ENCODE peak calls at places on chromosomes 13 and 19, in nine cellular contexts. G is A549, S is heart left ventricle, B is mammary epithelial cell, K is ascending aorta, R is thoracic aorta, W is tibial nerve, T is suprapubic skin, X is mesendoderm. A is an unnamed sample.

GRCh38 chr19:18429717-18430416 is 8.1 kb downstream of the ISYNA1 start:
- DNase-seq in S (no peak), T (no peak), R (no peak), X (peak), G (no peak), W (no peak), K (no peak), B (no peak), A (no peak)

GRCh38 chr19:48480151-48480475 is 10.9 kb downstream of the CYTH2 start:
- DNase-seq in G (no peak), R (no peak), T (no peak), S (peak), W (peak), K (peak), X (no peak), B (no peak), A (peak)

GRCh38 chr13:94595006-94595942 is 678 bp downstream of the TGDS start:
- DNase-seq in B (peak), K (no peak), S (peak), W (no peak), G (no peak), R (no peak), X (peak), T (no peak), A (peak)

GRCh38 chr19:44757057-44757734 is 8.7 kb downstream of the BCL3 start:
- DNase-seq in X (no peak), W (peak), K (peak), T (no peak), S (peak), G (no peak), R (peak), B (no peak), A (peak)

GRCh38 chr19:37988758-37989635 is 82.0 kb downstream of the SIPA1L3 start:
- DNase-seq in G (no peak), S (no peak), X (peak), T (no peak), R (no peak), B (no peak), W (no peak), K (no peak), A (no peak)

GRCh38 chr19:46428278-46429141 is at the start of gene PNMA8C:
- DNase-seq in X (peak), T (no peak), W (no peak), K (peak), R (peak), B (no peak), S (peak), G (peak), A (peak)

GRCh38 chr13:44854264-44855060 is 134.8 kb downstream of the NUFIP1 start:
- DNase-seq in K (no peak), R (no peak), T (no peak), X (no peak), B (no peak), W (no peak), S (peak), G (no peak), A (peak)

GRCh38 chr13:38656699-38657098 is 30.2 kb upstream of the FREM2 start:
- DNase-seq in T (no peak), G (no peak), K (no peak), R (no peak), S (no peak), W (no peak), B (no peak), X (peak), A (no peak)

GRCh38 chr13:49693191-49693733 is 2.0 kb upstream of the EBPL start:
- DNase-seq in R (no peak), X (no peak), K (no peak), W (no peak), G (peak), B (no peak), T (no peak), S (no peak), A (no peak)

GRCh38 chr13:45770886-45771285 is 68.8 kb downstream of the CBY2 start:
- DNase-seq in B (no peak), W (no peak), R (no peak), S (no peak), G (no peak), K (no peak), X (no peak), T (no peak), A (no peak)

GRCh38 chr19:19064811-19065745 is 1.3 kb downstream of the SLC25A42 start:
- DNase-seq in K (no peak), T (no peak), G (no peak), S (peak), X (no peak), W (no peak), R (no peak), B (no peak), A (no peak)

GRCh38 chr19:50896591-50897190 is 14.5 kb downstream of the KLK4 start:
- DNase-seq in K (no peak), T (no peak), B (peak), R (no peak), G (peak), W (no peak), S (no peak), X (no peak), A (no peak)

GRCh38 chr19:58356236-58356970 is 3.1 kb upstream of the A1BG start:
- DNase-seq in W (no peak), S (no peak), K (no peak), G (no peak), T (no peak), X (no peak), R (no peak), B (peak), A (peak)

GRCh38 chr19:41328157-41328817 is 18.3 kb downstream of the CCDC97 start:
- DNase-seq in X (no peak), W (no peak), B (no peak), K (no peak), G (peak), T (no peak), R (no peak), S (no peak), A (no peak)

GRCh38 chr13:73216381-73216831 is 157.6 kb downstream of the KLF5 start:
- DNase-seq in T (no peak), K (no peak), R (no peak), B (peak), G (no peak), W (no peak), X (no peak), S (no peak), A (no peak)

GRCh38 chr13:22270881-22271280 is 600.0 kb downstream of the FGF9 start:
- DNase-seq in X (no peak), T (no peak), G (no peak), K (no peak), S (no peak), R (no peak), B (no peak), W (no peak), A (no peak)

DNA sequence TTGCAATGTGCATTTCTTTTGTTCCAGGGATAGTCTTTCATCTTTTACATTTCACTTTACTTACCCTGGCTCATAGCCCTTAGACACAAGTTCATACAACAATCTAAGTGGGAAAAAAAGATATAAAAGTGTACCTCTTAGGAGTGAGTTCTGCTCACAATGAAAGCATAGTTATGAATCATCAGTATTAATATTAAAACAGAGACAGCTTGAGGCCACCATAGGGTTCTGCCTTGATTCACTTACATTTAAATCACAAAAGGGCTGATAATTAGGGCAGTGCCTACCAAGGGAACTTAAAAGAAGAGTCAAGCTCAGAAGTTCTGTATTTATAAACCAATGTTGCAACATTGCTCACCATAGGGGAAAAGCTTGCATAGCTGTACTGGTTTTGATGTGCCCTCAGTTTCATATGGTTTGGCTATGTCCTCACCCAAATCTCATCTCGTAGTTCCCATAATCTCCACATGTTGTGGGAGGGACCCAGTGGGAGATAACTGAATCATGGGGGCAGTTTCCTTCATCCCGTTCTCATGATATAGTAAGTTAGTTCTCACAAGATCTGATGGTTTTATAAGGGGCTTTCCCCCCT is 73.7 kb downstream of the TNFRSF19 start:
- DNase-seq in X (no peak), B (no peak), S (no peak), G (no peak), W (no peak), T (no peak), R (no peak), K (no peak), A (no peak)
- H3K27ac ChIP-seq in X (no peak), B (no peak), S (no peak), G (no peak), W (no peak), T (no peak), R (no peak), K (no peak), A (no peak)

DNA sequence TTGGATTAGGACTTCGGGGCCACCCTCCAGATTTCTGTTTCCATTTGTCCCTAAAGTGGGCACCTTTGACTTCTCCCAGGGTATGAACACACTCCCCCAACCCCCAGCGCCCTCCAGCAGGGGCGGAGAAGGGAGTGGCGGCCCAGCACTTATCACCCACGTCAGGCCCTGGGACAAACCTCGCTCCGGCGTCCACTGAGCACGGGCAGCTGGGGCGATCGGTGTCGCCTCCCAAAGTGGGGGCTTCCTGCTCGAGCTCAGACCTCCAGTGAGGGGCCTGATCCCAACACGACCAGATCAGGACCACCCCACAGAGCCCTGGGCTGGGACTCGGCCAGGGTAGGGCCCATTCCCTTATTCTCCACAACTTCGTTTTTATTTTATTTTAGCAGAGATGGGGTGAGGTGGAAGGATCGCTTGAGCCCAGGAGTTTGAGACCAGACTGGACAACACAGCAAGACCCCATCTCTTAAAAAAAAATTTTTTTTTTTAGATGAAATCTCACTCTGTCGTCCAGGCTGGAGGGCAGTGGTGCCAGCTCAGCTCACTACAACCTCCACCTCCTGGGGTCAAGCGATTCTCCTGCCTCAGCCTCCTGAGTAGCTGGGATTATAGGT is 3.7 kb upstream of the TCF3 start:
- DNase-seq in S (peak), X (no peak), G (no peak), T (no peak), R (no peak), W (no peak), K (no peak), B (no peak), A (no peak)
- H3K27ac ChIP-seq in S (no peak), X (no peak), G (no peak), T (no peak), R (no peak), W (no peak), K (no peak), B (no peak), A (no peak)

GRCh38 chr13:23570099-23570926 is at the start of gene TNFRSF19:
- DNase-seq in S (peak), X (peak), G (no peak), R (no peak), B (peak), K (no peak), T (no peak), W (peak), A (no peak)
- H3K27ac ChIP-seq in S (peak), X (no peak), G (no peak), R (no peak), B (no peak), K (no peak), T (peak), W (peak), A (peak)

GRCh38 chr19:29681422-29682235 is 16.4 kb downstream of the PLEKHF1 start:
- DNase-seq in B (no peak), X (no peak), G (no peak), S (peak), W (no peak), K (no peak), T (no peak), R (no peak), A (no peak)

GRCh38 chr19:29679598-29680210 is 14.4 kb downstream of the PLEKHF1 start:
- DNase-seq in X (no peak), K (no peak), T (no peak), W (no peak), R (no peak), S (no peak), G (no peak), B (no peak), A (no peak)

GRCh38 chr19:29680937-29681336 is 15.7 kb downstream of the PLEKHF1 start:
- DNase-seq in T (no peak), G (no peak), K (no peak), R (no peak), X (no peak), W (no peak), S (no peak), B (no peak), A (no peak)

GRCh38 chr19:29678484-29679106 is 13.3 kb downstream of the PLEKHF1 start:
- DNase-seq in G (no peak), W (peak), T (no peak), X (no peak), B (no peak), S (peak), K (no peak), R (no peak), A (peak)

DNA sequence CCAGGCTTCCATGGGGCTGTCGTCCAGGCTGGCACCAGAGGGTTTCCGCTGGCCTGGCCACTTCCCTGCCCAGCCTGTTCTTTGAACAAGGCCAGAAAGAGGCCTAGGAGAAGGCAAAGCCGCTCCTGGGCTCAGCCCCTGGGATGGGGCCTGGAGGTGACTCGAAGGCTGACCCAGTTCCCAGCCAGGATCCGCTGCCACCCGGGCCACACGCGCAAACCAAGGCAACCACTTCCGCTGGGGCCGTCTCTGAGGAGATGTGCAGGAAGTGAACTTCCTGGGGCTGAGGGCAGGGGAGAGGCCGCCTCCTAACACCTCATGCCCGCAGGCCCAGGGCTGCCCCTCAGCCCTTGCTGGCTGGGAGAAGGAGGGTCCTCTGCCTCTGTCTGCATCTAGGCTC is 15.2 kb downstream of the PLEKHF1 start:
- DNase-seq in K (peak), R (no peak), W (no peak), B (no peak), S (no peak), X (no peak), G (no peak), T (no peak), A (peak)
- H3K27ac ChIP-seq in K (peak), R (peak), W (peak), B (no peak), S (peak), X (no peak), G (no peak), T (peak), A (peak)

GRCh38 chr19:3674784-3675183 is 25.5 kb downstream of the PIP5K1C start:
- DNase-seq in T (no peak), K (no peak), X (no peak), S (no peak), B (no peak), W (no peak), G (no peak), R (no peak), A (no peak)

GRCh38 chr19:3673506-3674439 is 26.5 kb downstream of the PIP5K1C start:
- DNase-seq in S (no peak), T (no peak), W (no peak), B (no peak), G (no peak), X (no peak), K (no peak), R (no peak), A (no peak)

GRCh38 chr19:3672575-3672948 is 27.7 kb downstream of the PIP5K1C start:
- DNase-seq in T (no peak), X (no peak), G (no peak), S (no peak), K (no peak), B (no peak), R (no peak), W (no peak), A (peak)

GRCh38 chr19:3671680-3672574 is 28.3 kb downstream of the PIP5K1C start:
- DNase-seq in B (no peak), G (no peak), X (no peak), T (no peak), S (no peak), W (no peak), K (no peak), R (no peak), A (peak)

DNA sequence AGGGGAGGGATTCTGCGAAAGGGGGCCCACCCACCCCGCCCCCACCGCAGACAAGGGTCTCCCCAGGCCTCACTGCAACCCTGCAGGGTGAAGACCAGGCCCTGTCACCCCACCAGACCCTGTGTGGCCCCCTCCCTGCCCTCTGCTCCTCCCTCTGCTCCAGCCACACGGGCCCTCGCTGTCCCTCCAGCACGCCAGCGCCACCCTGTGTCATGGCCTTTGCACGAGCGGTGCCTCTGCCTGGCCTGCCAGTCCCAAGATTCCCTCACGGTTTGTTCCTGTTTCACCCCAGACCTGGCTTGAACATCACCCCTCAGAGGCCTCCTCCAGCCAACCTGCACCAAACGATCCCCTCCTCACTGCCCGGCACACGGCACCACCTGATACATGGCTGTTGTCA is 27.3 kb downstream of the PIP5K1C start:
- DNase-seq in W (no peak), X (peak), B (no peak), G (no peak), T (no peak), S (no peak), K (no peak), R (no peak), A (peak)
- H3K27ac ChIP-seq in W (peak), X (no peak), B (no peak), G (no peak), T (no peak), S (peak), K (peak), R (peak), A (peak)

DNA sequence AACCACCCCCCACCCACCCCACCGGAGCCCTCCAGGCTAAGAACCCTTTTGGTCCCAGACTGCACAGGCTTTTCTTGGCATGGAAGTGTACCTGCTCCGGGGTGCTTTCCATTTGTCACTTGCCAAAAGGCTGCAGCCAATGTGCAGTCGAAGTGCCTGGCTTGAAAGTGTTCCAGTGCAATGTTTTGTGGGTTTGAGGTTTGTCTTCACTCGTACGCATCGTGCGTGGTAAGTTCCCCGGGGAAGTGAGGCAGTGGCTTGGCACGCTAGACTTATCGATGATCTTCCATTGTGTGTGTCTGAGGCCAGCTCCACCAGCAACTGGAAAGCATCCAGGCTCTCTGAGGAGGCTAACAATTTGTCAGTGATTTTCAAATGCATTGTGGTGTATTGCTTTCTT is 194.3 kb downstream of the TDRD3 start:
- DNase-seq in K (no peak), R (no peak), X (no peak), W (no peak), B (peak), G (no peak), T (no peak), S (no peak), A (no peak)
- H3K27ac ChIP-seq in K (no peak), R (no peak), X (no peak), W (no peak), B (no peak), G (no peak), T (no peak), S (no peak), A (no peak)

DNA sequence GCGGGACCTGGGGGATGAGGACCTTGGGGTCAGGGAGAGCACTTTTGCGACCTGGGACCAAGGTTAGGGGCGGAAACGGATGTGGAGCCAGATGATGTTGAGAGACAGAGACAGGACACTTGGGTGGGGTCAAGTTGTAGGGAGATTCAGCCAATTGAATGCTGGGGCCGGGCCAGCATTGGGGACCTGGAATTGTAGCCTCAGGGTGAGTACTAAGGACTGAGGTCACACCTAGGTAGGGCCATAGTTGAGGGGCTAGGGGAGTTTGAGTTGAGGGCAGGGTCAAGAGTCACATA is 1.2 kb downstream of the ALKBH7 start:
- DNase-seq in G (no peak), B (no peak), W (no peak), K (no peak), R (no peak), X (no peak), T (no peak), S (no peak), A (no peak)
- H3K27ac ChIP-seq in G (peak), B (no peak), W (peak), K (peak), R (peak), X (peak), T (peak), S (peak), A (peak)